ENCODE peak calls at places on chromosomes 5 and 9, in seven cellular contexts. Y is stomach, D is prostate gland, O is HCT116, C is suprapubic skin, V is GM12878, E is esophagus muscularis mucosa. X is an unnamed sample.

GRCh38 chr5:154214236-154215106 is 23.9 kb downstream of the GALNT10 start:
- DNase-seq in C (no peak), E (no peak), D (no peak), Y (no peak), V (no peak), O (no peak), X (no peak)

GRCh38 chr5:69492391-69493234 is at the start of gene OCLN:
- DNase-seq in Y (peak), D (peak), C (peak), E (no peak), V (no peak), O (peak), X (peak)

GRCh38 chr5:140243855-140244254 is 59.0 kb downstream of the PFDN1 start:
- DNase-seq in Y (peak), E (no peak), D (no peak), V (no peak), O (no peak), C (no peak), X (no peak)

GRCh38 chr5:62208218-62208852 is 97.7 kb upstream of the KIF2A start:
- DNase-seq in E (no peak), O (no peak), D (no peak), C (no peak), V (no peak), Y (no peak), X (no peak)

GRCh38 chr9:110977259-110977709 is 61.0 kb downstream of the LPAR1 start:
- DNase-seq in Y (peak), C (no peak), O (peak), E (no peak), D (no peak), V (no peak), X (no peak)

GRCh38 chr5:175096469-175097185 is 347.4 kb downstream of the DRD1 start:
- DNase-seq in Y (no peak), D (no peak), O (no peak), C (no peak), E (no peak), V (no peak), X (no peak)

GRCh38 chr5:1343315-1343751 is 1.6 kb downstream of the CLPTM1L start:
- DNase-seq in Y (peak), O (no peak), C (no peak), D (no peak), E (no peak), V (no peak), X (peak)

GRCh38 chr9:92242115-92242778 is 51.2 kb downstream of the IARS1 start:
- DNase-seq in D (no peak), O (no peak), E (no peak), Y (no peak), V (no peak), C (no peak), X (no peak)

GRCh38 chr9:77224750-77225312 is 47.5 kb downstream of the VPS13A start:
- DNase-seq in D (no peak), Y (no peak), V (no peak), E (no peak), C (no peak), O (no peak), X (no peak)

GRCh38 chr9:128505414-128505765 is 871 bp downstream of the GLE1 start:
- DNase-seq in D (no peak), E (no peak), O (no peak), C (no peak), Y (no peak), V (no peak), X (no peak)

GRCh38 chr9:84862786-84863185 is 193.3 kb downstream of the NTRK2 start:
- DNase-seq in V (no peak), E (no peak), C (no peak), D (no peak), Y (no peak), O (no peak), X (peak)

GRCh38 chr9:752201-752600 is 89.3 kb upstream of the DMRT1 start:
- DNase-seq in V (no peak), E (no peak), Y (no peak), O (no peak), D (no peak), C (peak), X (no peak)

GRCh38 chr5:106089073-106089472 is 1581.7 kb downstream of the EFNA5 start:
- DNase-seq in V (no peak), Y (no peak), D (no peak), E (no peak), C (no peak), O (no peak), X (no peak)

GRCh38 chr9:135074354-135075233 is 12.9 kb upstream of the OLFM1 start:
- DNase-seq in Y (peak), E (no peak), O (no peak), V (no peak), C (peak), D (no peak), X (no peak)

GRCh38 chr9:113997610-113998009 is 80.5 kb downstream of the AMBP start:
- DNase-seq in O (no peak), V (no peak), E (no peak), C (peak), D (no peak), Y (peak), X (peak)

GRCh38 chr5:31273631-31274378 is 80.3 kb downstream of the CDH6 start:
- DNase-seq in V (peak), D (no peak), E (no peak), Y (no peak), C (no peak), O (no peak), X (no peak)

GRCh38 chr5:142053434-142054253 is 40.8 kb upstream of the GNPDA1 start:
- DNase-seq in D (no peak), C (no peak), O (peak), V (no peak), E (no peak), Y (no peak), X (peak)

GRCh38 chr5:16934669-16935068 is 1.4 kb downstream of the MYO10 start:
- DNase-seq in C (no peak), O (no peak), D (peak), E (no peak), V (no peak), Y (no peak), X (no peak)

GRCh38 chr9:110103257-110103656 is 104.7 kb downstream of the C9orf152 start:
- DNase-seq in D (no peak), C (no peak), Y (no peak), E (no peak), V (no peak), O (no peak), X (no peak)

GRCh38 chr9:122226758-122227575 is 1.8 kb downstream of the LHX6 start:
- DNase-seq in V (no peak), D (no peak), Y (no peak), O (no peak), E (no peak), C (no peak), X (peak)

DNA sequence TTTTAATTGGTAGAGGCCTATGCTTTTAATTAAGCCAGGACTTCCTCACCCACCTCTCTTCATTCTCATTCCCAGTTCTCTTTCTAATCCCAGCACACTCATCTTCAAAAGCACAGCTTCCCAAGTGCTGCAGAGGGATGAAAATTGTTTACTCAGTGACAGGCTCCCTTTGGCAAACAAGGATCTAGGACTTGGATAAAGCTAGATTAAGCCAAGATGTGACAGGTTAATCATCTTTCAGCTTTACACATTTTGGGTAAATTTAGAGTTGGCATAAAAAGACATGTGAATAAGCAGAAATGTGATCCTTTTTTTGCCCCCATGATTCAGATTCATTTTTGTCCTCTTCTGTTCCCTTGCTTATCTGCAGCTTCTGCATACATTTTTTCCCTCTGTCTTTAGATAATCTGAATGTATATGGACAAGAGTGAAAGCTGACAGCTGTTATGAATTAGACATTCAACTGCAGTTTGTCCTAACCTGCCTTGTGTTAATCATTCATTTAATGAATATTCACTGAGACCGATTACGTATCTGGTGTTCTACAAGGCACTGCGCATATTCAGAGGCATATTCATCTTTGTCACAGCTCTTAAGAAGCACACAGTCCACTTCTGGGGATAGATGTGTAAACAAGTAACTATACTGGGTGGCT is 19.5 kb downstream of the ADAMTSL1 start:
- DNase-seq in Y (no peak), D (no peak), O (no peak), V (no peak), E (no peak), C (no peak), X (no peak)
- H3K27ac ChIP-seq in Y (no peak), D (no peak), O (no peak), V (no peak), E (peak), C (no peak), X (no peak)

DNA sequence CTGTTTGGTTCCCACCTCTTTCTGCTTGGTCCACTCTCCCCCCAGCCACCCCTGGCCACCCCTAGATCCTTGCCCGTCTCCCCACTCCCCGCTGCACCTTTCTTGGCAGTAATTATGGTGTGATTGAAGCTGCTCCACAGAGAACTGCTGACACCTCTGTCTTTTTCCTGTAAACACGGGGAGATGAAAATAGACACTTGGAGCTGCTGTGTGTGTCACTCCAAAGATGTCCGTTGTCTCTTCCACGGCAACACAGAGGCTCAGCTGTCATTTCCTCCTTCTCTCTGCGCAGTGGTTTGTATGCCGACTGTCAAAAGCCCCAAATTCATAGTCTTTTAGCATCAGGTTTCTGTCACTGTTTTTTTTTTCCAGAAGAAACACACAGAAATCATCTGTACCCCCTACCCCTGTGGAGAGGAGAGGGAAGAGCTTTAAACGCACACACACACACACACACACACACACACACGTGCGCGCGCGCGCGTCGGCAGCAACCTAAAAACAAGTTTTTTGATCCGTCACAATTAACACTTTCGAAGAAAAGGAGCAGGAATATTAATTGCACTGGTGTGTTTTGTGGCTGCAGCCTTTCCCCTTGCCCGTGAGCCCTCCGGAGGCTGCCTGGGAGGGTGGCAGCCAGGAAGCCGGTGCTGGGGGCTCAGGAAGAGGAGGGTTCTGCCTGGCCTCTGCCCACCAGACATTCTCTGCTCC is 39.8 kb downstream of the ASS1 start:
- DNase-seq in D (no peak), Y (no peak), C (no peak), E (no peak), O (no peak), V (no peak), X (peak)
- TF ChIP-seq POLR2AphosphoS5 in D (no peak), Y (no peak), C (no peak), E (no peak), O (no peak), V (no peak), X (no peak)

GRCh38 chr9:137089232-137089947 is 2.6 kb downstream of the MAN1B1 start:
- DNase-seq in E (no peak), O (no peak), D (no peak), V (no peak), Y (no peak), C (no peak), X (no peak)
- H3K27ac ChIP-seq in E (no peak), O (no peak), D (no peak), V (no peak), Y (no peak), C (peak), X (no peak)

DNA sequence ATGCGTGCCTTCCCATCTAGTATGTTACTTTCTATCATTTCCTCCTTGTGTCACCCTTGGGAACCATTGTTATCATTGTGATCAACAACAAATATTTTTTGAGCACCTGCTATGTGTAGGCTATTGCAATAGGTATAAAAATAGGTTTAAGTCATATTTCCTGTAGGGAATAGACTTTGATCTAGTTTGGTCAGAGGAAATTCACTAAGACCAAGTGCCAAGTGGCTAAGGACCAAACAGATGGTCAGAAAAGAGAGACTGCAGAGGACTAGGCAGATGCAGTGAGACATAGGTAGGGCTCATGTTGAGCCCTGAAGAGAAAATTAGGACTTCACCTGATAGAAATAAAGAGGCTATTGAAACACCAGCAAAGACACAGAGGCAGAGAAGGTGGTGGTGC is 430.0 kb upstream of the ADAMTSL1 start:
- DNase-seq in D (no peak), V (no peak), E (no peak), C (no peak), O (no peak), Y (no peak), X (no peak)
- TF ChIP-seq POLR2AphosphoS5 in D (no peak), V (no peak), E (no peak), C (no peak), O (no peak), Y (no peak), X (no peak)

DNA sequence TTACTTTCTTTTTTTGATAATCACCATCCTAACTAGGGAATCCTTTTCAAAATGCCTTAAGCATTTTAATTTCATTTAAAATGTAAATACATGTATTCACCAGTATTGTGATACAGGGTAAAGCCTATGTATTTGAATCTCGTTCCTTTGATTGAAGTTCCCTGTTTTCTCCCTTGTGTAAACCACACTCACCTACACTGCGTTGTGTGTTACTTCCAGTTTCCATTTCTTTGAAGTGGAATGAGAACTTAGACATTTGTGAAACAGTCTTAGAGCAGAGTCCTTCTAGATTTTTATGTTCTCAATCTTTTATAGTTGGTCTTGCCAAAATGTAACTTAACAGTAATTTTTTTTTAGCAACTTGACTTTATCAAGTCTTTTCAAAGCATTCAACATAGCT is 101.4 kb downstream of the ZNF462 start:
- DNase-seq in Y (no peak), C (no peak), O (no peak), D (no peak), E (no peak), V (peak), X (no peak)
- H3K27ac ChIP-seq in Y (no peak), C (no peak), O (no peak), D (no peak), E (no peak), V (no peak), X (no peak)

GRCh38 chr5:95935553-95936100 is 26.0 kb downstream of the ELL2 start:
- DNase-seq in Y (no peak), E (no peak), V (no peak), D (no peak), O (no peak), C (no peak), X (no peak)

GRCh38 chr5:95936812-95937397 is 24.7 kb downstream of the ELL2 start:
- DNase-seq in Y (no peak), E (no peak), D (no peak), O (no peak), V (no peak), C (no peak), X (no peak)

GRCh38 chr5:95931118-95931833 is 30.4 kb downstream of the ELL2 start:
- DNase-seq in O (no peak), D (no peak), Y (no peak), E (no peak), C (no peak), V (no peak), X (no peak)

GRCh38 chr5:95932941-95933340 is 28.7 kb downstream of the ELL2 start:
- DNase-seq in E (no peak), C (no peak), O (no peak), Y (no peak), D (no peak), V (no peak), X (no peak)

GRCh38 chr5:95934207-95934804 is 27.3 kb downstream of the ELL2 start:
- DNase-seq in C (no peak), E (no peak), Y (no peak), O (no peak), D (no peak), V (no peak), X (no peak)
- TF ChIP-seq POLR2AphosphoS5 in C (no peak), E (no peak), Y (no peak), O (no peak), D (no peak), V (no peak), X (no peak)

GRCh38 chr9:36462245-36462644 is 62.2 kb upstream of the RNF38 start:
- DNase-seq in Y (no peak), O (no peak), C (no peak), D (no peak), E (no peak), V (no peak), X (no peak)
- H3K27ac ChIP-seq in Y (no peak), O (no peak), C (no peak), D (no peak), E (no peak), V (no peak), X (no peak)